ENCODE peak calls at places on chromosomes 6 and 20, in nine cellular contexts. R is right lobe of liver, Q is thoracic aorta, P is cardiac muscle cell, X is HepG2, H is A673, N is MM.1S, M is tibial artery, I is left lung. W is an unnamed sample. For H3K36me3, the result is how much of the 10 kb centered on the place peaks cover.

GRCh38 chr20:63024573-63025392 is 18.0 kb upstream of the BHLHE23 start:
- DNase-seq in X (no peak), P (no peak), Q (no peak), N (no peak), R (no peak), H (no peak), M (no peak), I (peak), W (no peak)

GRCh38 chr6:153231048-153231635 is 100.1 kb upstream of the RGS17 start:
- DNase-seq in P (peak), I (no peak), M (no peak), R (no peak), H (peak), N (peak), Q (peak), X (peak), W (no peak)

GRCh38 chr6:17088091-17088611 is 13.7 kb upstream of the STMND1 start:
- DNase-seq in M (no peak), H (no peak), R (no peak), N (no peak), I (no peak), Q (no peak), P (no peak), X (no peak), W (no peak)

GRCh38 chr6:124964084-124964763 is 2.0 kb downstream of the RNF217 start:
- DNase-seq in N (no peak), Q (no peak), R (peak), X (peak), M (peak), I (no peak), H (no peak), P (peak), W (no peak)

GRCh38 chr6:131782764-131783163 is 25.1 kb upstream of the ENPP1 start:
- DNase-seq in X (no peak), M (no peak), N (peak), P (no peak), H (no peak), I (no peak), R (no peak), Q (no peak), W (no peak)

GRCh38 chr6:21596379-21597242 is 3.1 kb downstream of the SOX4 start:
- DNase-seq in M (peak), I (peak), H (peak), R (no peak), N (peak), P (peak), Q (peak), X (no peak), W (peak)

GRCh38 chr6:121247386-121247785 is 86.9 kb downstream of the TBC1D32 start:
- DNase-seq in P (peak), N (peak), H (no peak), Q (no peak), X (no peak), R (no peak), M (no peak), I (no peak), W (no peak)

GRCh38 chr20:187733-188132 is 1.8 kb downstream of the DEFB128 start:
- DNase-seq in N (no peak), H (no peak), R (no peak), I (no peak), P (no peak), X (no peak), Q (no peak), M (no peak), W (no peak)

GRCh38 chr6:132218063-132218696 is 183.1 kb downstream of the MOXD1 start:
- DNase-seq in Q (no peak), X (peak), M (no peak), P (peak), I (no peak), R (no peak), H (peak), N (peak), W (no peak)

GRCh38 chr20:44222969-44223368 is 12.4 kb upstream of the OSER1 start:
- DNase-seq in N (no peak), H (no peak), P (no peak), M (no peak), I (no peak), Q (no peak), X (peak), R (no peak), W (no peak)

GRCh38 chr6:67683960-67684359 is 951.1 kb upstream of the ADGRB3 start:
- DNase-seq in M (no peak), I (no peak), X (no peak), Q (no peak), H (peak), R (no peak), N (no peak), P (peak), W (no peak)

GRCh38 chr20:11676618-11677289 is 240.9 kb upstream of the BTBD3 start:
- DNase-seq in P (peak), M (no peak), Q (no peak), I (no peak), N (peak), H (peak), X (peak), R (peak), W (no peak)

GRCh38 chr6:22784611-22785010 is 215.2 kb downstream of the HDGFL1 start:
- DNase-seq in Q (no peak), N (no peak), H (no peak), X (no peak), P (peak), I (no peak), R (no peak), M (no peak), W (no peak)

GRCh38 chr6:11096109-11096508 is 2.5 kb downstream of the SMIM13 start:
- DNase-seq in P (peak), M (no peak), N (no peak), R (no peak), X (peak), I (no peak), H (peak), Q (no peak), W (no peak)

GRCh38 chr6:104638841-104639290 is 220.9 kb downstream of the HACE1 start:
- DNase-seq in N (no peak), R (no peak), X (no peak), I (no peak), Q (no peak), H (peak), M (no peak), P (peak), W (no peak)

GRCh38 chr20:45347936-45348809 is at the start of gene SDC4:
- DNase-seq in N (peak), R (peak), H (peak), I (peak), Q (no peak), P (peak), X (no peak), M (peak), W (peak)

GRCh38 chr20:15107952-15108351 is 770.5 kb upstream of the FLRT3 start:
- DNase-seq in M (no peak), I (no peak), P (no peak), Q (no peak), X (no peak), N (no peak), R (no peak), H (no peak), W (no peak)

GRCh38 chr6:25485820-25486559 is 166.0 kb upstream of the SCGN start:
- DNase-seq in X (no peak), M (no peak), H (peak), N (no peak), P (peak), R (no peak), I (no peak), Q (no peak), W (no peak)

GRCh38 chr20:54134445-54135220 is 39.2 kb downstream of the CYP24A1 start:
- DNase-seq in R (no peak), N (no peak), Q (no peak), M (no peak), H (no peak), X (peak), I (no peak), P (peak), W (no peak)

GRCh38 chr6:129959358-129959930 is 58.9 kb upstream of the L3MBTL3 start:
- DNase-seq in P (no peak), I (peak), H (no peak), Q (no peak), R (no peak), X (no peak), N (no peak), M (no peak), W (no peak)

GRCh38 chr6:16539086-16539931 is 222.0 kb downstream of the ATXN1 start:
- DNase-seq in H (no peak), P (no peak), X (peak), R (no peak), N (no peak), I (no peak), Q (no peak), M (no peak), W (no peak)

GRCh38 chr20:32920530-32921298 is 62.0 kb downstream of the EFCAB8 start:
- DNase-seq in H (no peak), P (no peak), I (no peak), M (no peak), N (no peak), R (no peak), X (no peak), Q (no peak), W (no peak)

GRCh38 chr20:43432498-43432897 is 25.2 kb upstream of the SRSF6 start:
- DNase-seq in X (no peak), P (no peak), R (no peak), I (no peak), H (no peak), M (no peak), Q (no peak), N (no peak), W (no peak)

GRCh38 chr6:101393291-101394251 is at the start of gene GRIK2:
- DNase-seq in R (no peak), X (no peak), H (peak), Q (no peak), I (peak), P (peak), N (peak), M (no peak), W (no peak)

GRCh38 chr20:805713-806112 is 27.8 kb upstream of the FAM110A start:
- DNase-seq in Q (no peak), X (no peak), I (no peak), N (no peak), P (no peak), H (peak), R (no peak), M (no peak), W (no peak)

DNA sequence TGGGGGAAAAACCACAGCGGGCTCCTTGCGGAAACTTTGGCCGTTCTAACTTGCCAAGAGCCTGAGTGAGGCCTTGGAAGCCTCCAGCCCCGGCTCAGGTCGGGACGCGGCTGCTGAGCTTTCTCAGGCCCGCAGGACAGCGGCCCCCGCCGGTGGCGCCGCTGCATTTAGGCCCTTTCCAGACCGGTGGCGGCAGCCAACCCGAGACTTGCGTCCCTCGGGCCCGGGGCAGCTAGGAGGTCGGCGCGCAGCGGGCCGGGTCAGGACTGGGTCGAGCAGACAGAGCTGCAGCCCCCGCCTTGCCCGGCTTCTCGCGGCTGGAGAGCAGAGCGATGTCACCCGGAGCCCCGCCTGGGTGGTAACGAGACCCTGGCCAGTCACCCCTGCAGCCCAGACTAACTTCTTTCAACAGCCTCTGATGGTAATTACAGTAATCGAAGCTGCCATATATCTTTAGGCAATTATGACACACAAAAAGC is 2.7 kb downstream of the NR2E1 start:
- DNase-seq in R (no peak), M (no peak), N (peak), I (peak), Q (no peak), H (no peak), P (peak), X (peak), W (peak)
- H3K4me3 ChIP-seq in R (peak), M (peak), N (peak), I (peak), Q (peak), H (peak), P (no peak), X (no peak), W (no peak)

DNA sequence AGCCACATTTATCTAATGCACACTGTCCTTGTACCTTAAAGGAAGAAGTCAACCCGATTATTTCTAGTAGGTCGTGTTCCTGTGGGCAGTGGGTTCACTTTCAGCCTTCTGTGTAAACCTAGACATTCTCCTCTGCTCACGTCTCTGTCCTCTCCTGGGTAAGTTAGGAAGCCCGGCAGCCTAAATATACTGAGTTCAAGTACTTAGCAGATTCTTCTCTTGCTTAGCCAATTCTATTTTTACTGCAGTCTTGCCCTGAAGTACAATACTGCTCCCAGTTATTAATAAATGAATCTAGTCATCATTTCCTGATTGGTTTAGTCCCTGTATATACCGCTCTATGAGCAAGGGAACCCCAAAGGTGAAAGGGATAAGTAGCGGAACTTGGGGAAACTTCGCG is 14.6 kb upstream of the GPR63 start:
- DNase-seq in I (no peak), M (no peak), R (no peak), X (no peak), N (no peak), H (no peak), Q (no peak), P (no peak), W (no peak)
- TF ChIP-seq CTCF in I (no peak), M (no peak), R (no peak), X (no peak), N (no peak), H (no peak), Q (no peak), P (no peak), W (no peak)

GRCh38 chr20:25484911-25485511 is 77.5 kb downstream of the GINS1 start:
- DNase-seq in P (peak), R (no peak), N (peak), H (no peak), Q (no peak), X (no peak), I (peak), M (no peak), W (no peak)

GRCh38 chr20:25487975-25488374 is 80.5 kb downstream of the GINS1 start:
- DNase-seq in Q (no peak), N (no peak), H (no peak), M (no peak), R (no peak), X (no peak), P (no peak), I (peak), W (no peak)

GRCh38 chr20:25485872-25486271 is 78.4 kb downstream of the GINS1 start:
- DNase-seq in N (no peak), Q (no peak), X (no peak), R (no peak), P (no peak), H (no peak), M (no peak), I (no peak), W (no peak)

GRCh38 chr20:25487306-25487705 is 79.8 kb downstream of the GINS1 start:
- DNase-seq in N (no peak), M (no peak), R (no peak), Q (no peak), P (no peak), H (no peak), I (no peak), X (no peak), W (no peak)

GRCh38 chr20:25486377-25486776 is 78.9 kb downstream of the GINS1 start:
- DNase-seq in X (no peak), P (peak), H (peak), I (peak), N (no peak), Q (no peak), M (no peak), R (no peak), W (no peak)
- H3K36me3 ChIP-seq in X (half or more), P (under half), H (under half), I (under half), N (under half), Q (under half), M (under half), R (under half), W (under half)

DNA sequence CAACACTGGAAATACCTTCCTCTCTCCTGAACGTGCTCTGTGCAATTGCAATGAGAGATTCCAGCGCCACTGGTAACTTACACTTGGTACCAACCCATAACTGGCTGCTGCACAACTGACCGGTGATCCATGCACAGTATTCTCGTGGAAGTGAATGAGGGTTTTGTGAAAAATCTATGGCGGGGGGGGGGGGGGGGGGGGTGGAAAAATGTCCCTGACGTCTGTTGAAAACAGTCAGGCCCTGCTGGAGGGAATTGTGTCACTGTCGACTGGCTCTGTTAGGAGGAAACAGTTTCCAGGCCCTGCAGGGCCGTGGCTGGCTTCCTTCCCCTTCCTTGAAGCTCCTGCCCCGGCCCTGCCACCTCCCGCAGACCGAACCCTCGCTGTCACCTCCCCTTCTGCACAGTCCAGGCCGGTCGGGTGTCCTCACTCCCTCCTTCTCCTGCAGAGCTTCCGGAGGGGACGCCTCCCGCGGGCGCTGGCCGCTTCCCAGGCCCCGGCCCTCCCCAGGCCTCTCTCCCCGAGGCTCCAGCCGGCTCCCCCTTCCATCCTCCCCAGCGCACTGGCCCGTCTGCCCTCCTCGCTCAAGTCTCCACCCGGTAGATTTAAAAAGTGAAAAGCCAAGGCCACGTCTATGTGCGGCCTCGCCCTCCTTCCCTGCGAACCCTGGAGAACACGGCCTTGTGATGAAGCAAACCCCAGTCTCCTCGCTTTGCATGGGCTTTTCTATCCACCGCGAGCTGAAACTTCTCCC is 265.6 kb upstream of the QKI start:
- DNase-seq in Q (no peak), X (no peak), R (no peak), P (no peak), H (no peak), N (no peak), M (no peak), I (peak), W (peak)
- H3K4me3 ChIP-seq in Q (no peak), X (no peak), R (no peak), P (no peak), H (no peak), N (no peak), M (no peak), I (no peak), W (no peak)

GRCh38 chr6:48087448-48087847 is 23.5 kb downstream of the PTCHD4 start:
- DNase-seq in R (no peak), Q (no peak), I (no peak), P (peak), M (no peak), X (no peak), N (no peak), H (peak), W (no peak)
- TF ChIP-seq CTCF in R (peak), Q (no peak), I (no peak), P (peak), M (no peak), X (no peak), N (peak), H (peak), W (peak)

DNA sequence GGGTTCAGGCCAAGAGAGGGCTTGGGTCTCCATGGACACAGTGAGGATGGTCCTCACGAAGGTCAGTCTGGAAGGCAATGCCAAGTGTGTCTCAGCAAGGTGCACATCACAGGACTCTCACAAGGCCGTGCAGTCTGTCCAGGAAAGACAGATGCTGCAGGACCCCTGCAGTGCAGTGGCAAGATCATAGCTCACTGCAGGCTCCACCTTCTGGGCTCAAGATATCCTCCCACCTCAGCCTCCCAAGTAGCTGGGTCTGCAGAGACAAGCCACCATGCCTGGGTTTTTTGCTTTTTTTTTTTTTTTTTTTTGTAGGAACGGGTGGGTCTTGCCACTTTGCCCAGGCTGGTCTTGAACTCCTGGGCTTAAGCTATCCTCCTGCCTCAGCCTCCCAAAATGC is 26.4 kb downstream of the ZMYND8 start:
- DNase-seq in M (no peak), X (no peak), N (no peak), H (no peak), I (no peak), Q (no peak), R (no peak), P (no peak), W (no peak)
- H3K36me3 ChIP-seq in M (under half), X (half or more), N (under half), H (under half), I (under half), Q (under half), R (under half), P (under half), W (under half)

GRCh38 chr6:3912366-3913076 is 63.3 kb downstream of the FAM50B start:
- DNase-seq in H (peak), X (peak), N (no peak), I (no peak), M (no peak), P (no peak), R (no peak), Q (no peak), W (no peak)
- H3K4me3 ChIP-seq in H (no peak), X (no peak), N (no peak), I (no peak), M (no peak), P (no peak), R (no peak), Q (peak), W (no peak)

GRCh38 chr6:4225207-4225872 is 90.0 kb upstream of the ECI2 start:
- DNase-seq in H (no peak), M (no peak), P (no peak), X (peak), I (no peak), Q (no peak), R (no peak), N (no peak), W (no peak)
- TF ChIP-seq CTCF in H (no peak), M (no peak), P (no peak), X (peak), I (no peak), Q (no peak), R (no peak), N (no peak), W (no peak)

GRCh38 chr6:33290459-33290858 is 1.1 kb downstream of the PFDN6 start:
- DNase-seq in P (no peak), X (no peak), M (no peak), Q (no peak), I (no peak), N (no peak), H (no peak), R (no peak), W (no peak)
- H3K36me3 ChIP-seq in P (under half), X (under half), M (half or more), Q (under half), I (under half), N (under half), H (under half), R (under half), W (under half)

GRCh38 chr6:105993769-105994521 is 92.2 kb upstream of the PRDM1 start:
- DNase-seq in H (peak), N (peak), M (peak), I (peak), X (no peak), Q (no peak), R (peak), P (peak), W (no peak)
- H3K4me3 ChIP-seq in H (peak), N (peak), M (peak), I (peak), X (no peak), Q (peak), R (peak), P (peak), W (peak)

W was measured in GM06990.